ENCODE peak calls at places on chromosomes 3 and 15, in seven cellular contexts. J, M, V, Y, Z, S and D are unnamed samples.

GRCh38 chr3:64977308-64978100 is 289.7 kb upstream of the ADAMTS9 start:
- DNase-seq in S (no peak), V (no peak), Y (no peak), Z (no peak), M (no peak), J (no peak), D (no peak)

GRCh38 chr15:71278989-71279756 is 163.9 kb downstream of the THSD4 start:
- DNase-seq in J (peak; percentile 99), Y (peak; percentile 37), M (peak; percentile 42), V (peak; percentile 78), Z (no peak), S (no peak), D (no peak)

GRCh38 chr3:135694142-135694541 is 271.4 kb upstream of the PPP2R3A start:
- DNase-seq in V (no peak), Y (no peak), Z (no peak), J (no peak), S (no peak), M (no peak), D (no peak)

GRCh38 chr15:66672867-66673266 is 29.2 kb upstream of the SMAD6 start:
- DNase-seq in Y (no peak), Z (no peak), V (no peak), M (no peak), J (no peak), S (no peak), D (no peak)

GRCh38 chr15:81326466-81327212 is 2.7 kb upstream of the STARD5 start:
- DNase-seq in M (no peak), Z (no peak), V (no peak), S (no peak), J (no peak), Y (no peak), D (no peak)

GRCh38 chr3:67034371-67034770 is 36.3 kb downstream of the KBTBD8 start:
- DNase-seq in Y (no peak), S (no peak), J (no peak), V (peak; percentile 15), Z (no peak), M (no peak), D (no peak)

GRCh38 chr3:190012314-190012782 is 108.3 kb downstream of the P3H2 start:
- DNase-seq in Y (no peak), S (no peak), V (no peak), Z (no peak), M (peak; percentile 32), J (peak; percentile 73), D (no peak)

GRCh38 chr3:99167016-99167415 is 265.5 kb upstream of the DCBLD2 start:
- DNase-seq in S (no peak), M (no peak), V (no peak), Z (no peak), Y (no peak), J (no peak), D (no peak)

GRCh38 chr15:74176262-74177208 is 3.0 kb downstream of the ISLR start:
- DNase-seq in V (no peak), M (no peak), Z (no peak), Y (no peak), S (no peak), J (no peak), D (no peak)

GRCh38 chr15:36251450-36251849 is 328.0 kb upstream of the CDIN1 start:
- DNase-seq in J (no peak), Y (no peak), Z (no peak), V (no peak), S (no peak), M (no peak), D (no peak)